ENCODE peak calls at places on chromosome 9, in six cellular contexts. I, G, E, A, H and U are unnamed samples.

GRCh38 chr9:20529837-20530236 is 92.5 kb downstream of the MLLT3 start:
- DNase-seq in I (no peak), G (no peak), E (no peak), A (no peak), H (no peak), U (no peak)

GRCh38 chr9:137502008-137502913 is 43.1 kb upstream of the NSMF start:
- DNase-seq in I (peak), G (peak), E (no peak), A (peak), H (peak), U (no peak)

GRCh38 chr9:95511952-95512750 is 4.6 kb downstream of the PTCH1 start:
- DNase-seq in I (peak), G (peak), E (no peak), A (no peak), H (no peak), U (no peak)

GRCh38 chr9:68749579-68750159 is 44.6 kb downstream of the PIP5K1B start:
- DNase-seq in I (peak), G (no peak), E (no peak), A (no peak), H (no peak), U (no peak)

GRCh38 chr9:137759649-137760321 is 117.8 kb upstream of the CACNA1B start:
- DNase-seq in I (peak), G (peak), E (peak), A (no peak), H (peak), U (no peak)

GRCh38 chr9:33014665-33015014 is 10.4 kb upstream of the DNAJA1 start:
- DNase-seq in I (no peak), G (no peak), E (no peak), A (no peak), H (no peak), U (no peak)

GRCh38 chr9:90927496-90927895 is 125.9 kb downstream of the SYK start:
- DNase-seq in I (no peak), G (no peak), E (peak), A (no peak), H (no peak), U (no peak)

GRCh38 chr9:91755761-91756638 is 194.0 kb downstream of the ROR2 start:
- DNase-seq in I (no peak), G (no peak), E (no peak), A (no peak), H (no peak), U (no peak)

GRCh38 chr9:86723351-86723750 is 224.0 kb downstream of the GAS1 start:
- DNase-seq in I (no peak), G (no peak), E (no peak), A (no peak), H (no peak), U (no peak)

GRCh38 chr9:130936285-130937117 is 2.5 kb downstream of the FIBCD1 start:
- DNase-seq in I (peak), G (peak), E (no peak), A (peak), H (peak), U (no peak)

GRCh38 chr9:98851730-98852462 is 44.4 kb downstream of the GALNT12 start:
- DNase-seq in I (no peak), G (no peak), E (no peak), A (no peak), H (no peak), U (no peak)

GRCh38 chr9:121339437-121339836 is 30.6 kb downstream of the STOM start:
- DNase-seq in I (no peak), G (no peak), E (no peak), A (no peak), H (no peak), U (no peak)

GRCh38 chr9:131585375-131585774 is 40.1 kb downstream of the PRRT1B start:
- DNase-seq in I (no peak), G (no peak), E (peak), A (no peak), H (no peak), U (no peak)

GRCh38 chr9:38144421-38144820 is 75.4 kb upstream of the SHB start:
- DNase-seq in I (no peak), G (no peak), E (no peak), A (no peak), H (no peak), U (no peak)

GRCh38 chr9:108241384-108241783 is 614.4 kb downstream of the ACTL7B start:
- DNase-seq in I (peak), G (peak), E (no peak), A (no peak), H (no peak), U (no peak)

GRCh38 chr9:115378758-115379157 is 260.8 kb upstream of the TNC start:
- DNase-seq in I (no peak), G (no peak), E (no peak), A (no peak), H (no peak), U (no peak)

GRCh38 chr9:78972303-78973002 is 599.3 kb upstream of the TLE4 start:
- DNase-seq in I (no peak), G (no peak), E (no peak), A (no peak), H (no peak), U (no peak)

GRCh38 chr9:38339087-38339486 is 53.4 kb upstream of the ALDH1B1 start:
- DNase-seq in I (no peak), G (no peak), E (peak), A (no peak), H (no peak), U (no peak)

GRCh38 chr9:79692857-79693571 is 121.2 kb downstream of the TLE4 start:
- DNase-seq in I (no peak), G (no peak), E (no peak), A (no peak), H (no peak), U (no peak)

GRCh38 chr9:99023831-99024230 is 80.1 kb downstream of the COL15A1 start:
- DNase-seq in I (no peak), G (peak), E (no peak), A (no peak), H (no peak), U (no peak)

GRCh38 chr9:89122944-89123343 is 55.7 kb downstream of the SHC3 start:
- DNase-seq in I (no peak), G (no peak), E (no peak), A (no peak), H (no peak), U (no peak)

GRCh38 chr9:123311250-123311753 is 42.9 kb upstream of the STRBP start:
- DNase-seq in I (no peak), G (no peak), E (no peak), A (no peak), H (no peak), U (no peak)

GRCh38 chr9:10094563-10094962 is 518.2 kb downstream of the PTPRD start:
- DNase-seq in I (no peak), G (no peak), E (no peak), A (no peak), H (no peak), U (no peak)

GRCh38 chr9:94649100-94649855 is 10.0 kb upstream of the FBP1 start:
- DNase-seq in I (no peak), G (no peak), E (peak), A (peak), H (no peak), U (no peak)

GRCh38 chr9:119917175-119917574 is 547.9 kb upstream of the BRINP1 start:
- DNase-seq in I (no peak), G (no peak), E (no peak), A (no peak), H (no peak), U (no peak)

GRCh38 chr9:99666571-99666970 is 155.1 kb upstream of the NR4A3 start:
- DNase-seq in I (no peak), G (no peak), E (no peak), A (no peak), H (no peak), U (no peak)

GRCh38 chr9:124863371-124863831 is 1.5 kb downstream of the ARPC5L start:
- DNase-seq in I (no peak), G (no peak), E (no peak), A (no peak), H (no peak), U (no peak)

GRCh38 chr9:32550046-32550608 is 2.0 kb upstream of the SMIM27 start:
- DNase-seq in I (peak), G (no peak), E (no peak), A (peak), H (no peak), U (no peak)

GRCh38 chr9:79857188-79857587 is 285.4 kb downstream of the TLE4 start:
- DNase-seq in I (no peak), G (no peak), E (no peak), A (no peak), H (no peak), U (no peak)

GRCh38 chr9:131804826-131805225 is 65.0 kb upstream of the RAPGEF1 start:
- DNase-seq in I (no peak), G (no peak), E (no peak), A (no peak), H (no peak), U (no peak)

GRCh38 chr9:109889456-109889855 is 109.5 kb downstream of the PALM2AKAP2 start:
- DNase-seq in I (no peak), G (no peak), E (no peak), A (no peak), H (no peak), U (no peak)

GRCh38 chr9:136089697-136090045 is 5.4 kb downstream of the NACC2 start:
- DNase-seq in I (no peak), G (peak), E (no peak), A (no peak), H (no peak), U (no peak)
- TF ChIP-seq CTCF in I (no peak), G (peak), E (peak), A (peak), H (peak), U (peak)

GRCh38 chr9:17520264-17521058 is 58.4 kb upstream of the SH3GL2 start:
- DNase-seq in I (peak), G (no peak), E (no peak), A (no peak), H (no peak), U (no peak)
- TF ChIP-seq CTCF in I (peak), G (no peak), E (no peak), A (no peak), H (no peak), U (peak)

GRCh38 chr9:111443454-111443853 is 40.7 kb downstream of the ECPAS start:
- DNase-seq in I (no peak), G (no peak), E (no peak), A (no peak), H (no peak), U (no peak)
- TF ChIP-seq CTCF in I (no peak), G (no peak), E (no peak), A (no peak), H (no peak), U (no peak)

GRCh38 chr9:127485995-127486394 is 34.7 kb downstream of the LRSAM1 start:
- DNase-seq in I (no peak), G (no peak), E (no peak), A (no peak), H (no peak), U (no peak)
- TF ChIP-seq CTCF in I (no peak), G (no peak), E (no peak), A (no peak), H (no peak), U (no peak)